ENCODE peak calls at places on chromosomes 13 and 19, in nine cellular contexts. M is GM19239; V is stimulated activated CD4-positive, alpha-beta T cell treated with anti-CD3 and anti-CD28 coated beads, Interleukin-2, amount 100 ng/mL, for 48 hours; J is RPMI7951; G is NCI-H1092; S is activated T-helper 1 cell treated with anti-CD3 and anti-CD28 coated beads, Interleukin-2, amount 50 U/mL, for 16 hours; Z is T-helper 1 cell; A is germinal center; D is iris pigment epithelial cell. I is an unnamed sample.

GRCh38 chr19:35045667-35046300 is 4.3 kb downstream of the HPN start:
- DNase-seq in M (peak), V (peak), J (peak), G (no peak), S (no peak), Z (peak), A (peak), D (peak), I (no peak)

GRCh38 chr13:34416833-34417425 is 525.1 kb upstream of the NBEA start:
- DNase-seq in M (no peak), V (no peak), J (peak), G (peak), S (no peak), Z (no peak), A (no peak), D (peak), I (peak)

GRCh38 chr19:42175952-42176648 is 41.4 kb downstream of the DEDD2 start:
- DNase-seq in M (no peak), V (no peak), J (peak), G (no peak), S (no peak), Z (no peak), A (peak), D (peak), I (peak)

GRCh38 chr19:17004386-17004785 is 22.2 kb downstream of the CPAMD8 start:
- DNase-seq in M (no peak), V (no peak), J (no peak), G (no peak), S (no peak), Z (no peak), A (no peak), D (no peak), I (no peak)

GRCh38 chr19:50832666-50833065 is 708 bp downstream of the KLK15 start:
- DNase-seq in M (no peak), V (no peak), J (no peak), G (no peak), S (no peak), Z (no peak), A (no peak), D (no peak), I (no peak)

GRCh38 chr19:31318790-31319189 is 30.4 kb downstream of the TSHZ3 start:
- DNase-seq in M (no peak), V (no peak), J (no peak), G (no peak), S (no peak), Z (no peak), A (no peak), D (no peak), I (no peak)

GRCh38 chr19:12995596-12996541 is 594 bp downstream of the NFIX start:
- DNase-seq in M (peak), V (no peak), J (peak), G (no peak), S (no peak), Z (no peak), A (peak), D (peak), I (peak)

GRCh38 chr19:34713262-34713637 is 20.8 kb upstream of the ZNF181 start:
- DNase-seq in M (no peak), V (no peak), J (no peak), G (no peak), S (no peak), Z (no peak), A (no peak), D (no peak), I (no peak)

GRCh38 chr19:48443731-48444128 is 2.1 kb upstream of the GRWD1 start:
- DNase-seq in M (no peak), V (no peak), J (no peak), G (no peak), S (no peak), Z (no peak), A (no peak), D (no peak), I (no peak)

GRCh38 chr19:37905936-37906867 is at the start of gene WDR87:
- DNase-seq in M (no peak), V (peak), J (peak), G (peak), S (peak), Z (peak), A (peak), D (no peak), I (no peak)

GRCh38 chr13:22235285-22235949 is 564.5 kb downstream of the FGF9 start:
- DNase-seq in M (no peak), V (no peak), J (no peak), G (no peak), S (no peak), Z (no peak), A (no peak), D (no peak), I (no peak)

GRCh38 chr19:3125900-3126524 is 9.8 kb upstream of the GNA15 start:
- DNase-seq in M (peak), V (peak), J (peak), G (no peak), S (peak), Z (peak), A (peak), D (peak), I (peak)

GRCh38 chr19:19361075-19361594 is 40.5 kb downstream of the MAU2 start:
- DNase-seq in M (peak), V (peak), J (peak), G (peak), S (peak), Z (peak), A (peak), D (peak), I (peak)

GRCh38 chr13:106449096-106449495 is 86.4 kb downstream of the EFNB2 start:
- DNase-seq in M (no peak), V (no peak), J (no peak), G (peak), S (no peak), Z (no peak), A (no peak), D (no peak), I (no peak)

I was measured in astrocyte of the hippocampus.